ENCODE peak calls at places on chromosomes 4 and X, in four cellular contexts. A is IMR-90, E is GM12878, D is K562. I is an unnamed sample.

GRCh38 chrX:39262641-39263040 is 461.4 kb downstream of the MID1IP1 start:
- DNase-seq in A (no peak), E (no peak), D (no peak), I (no peak)

GRCh38 chr4:127788517-127788916 is 6.4 kb downstream of the HSPA4L start:
- DNase-seq in A (no peak), E (no peak), D (no peak), I (peak)

GRCh38 chrX:46788902-46789301 is 30.0 kb upstream of the SLC9A7 start:
- DNase-seq in A (peak), E (no peak), D (no peak), I (no peak)

GRCh38 chrX:2732649-2733048 is 19.2 kb upstream of the XG start:
- DNase-seq in A (no peak), E (no peak), D (no peak), I (no peak)

GRCh38 chr4:61541474-61541873 is 341.3 kb downstream of the ADGRL3 start:
- DNase-seq in A (no peak), E (no peak), D (no peak), I (no peak)

GRCh38 chrX:29555465-29556091 is 659.8 kb upstream of the MAGEB2 start:
- DNase-seq in A (no peak), E (peak), D (no peak), I (no peak)

GRCh38 chr4:181802207-181802606 is 441.0 kb upstream of the TENM3 start:
- DNase-seq in A (no peak), E (no peak), D (no peak), I (no peak)

GRCh38 chrX:115344885-115345653 is 55.6 kb downstream of the LUZP4 start:
- DNase-seq in A (peak), E (no peak), D (no peak), I (peak)

GRCh38 chrX:9923357-9923756 is 43.8 kb upstream of the CLDN34 start:
- DNase-seq in A (no peak), E (no peak), D (no peak), I (no peak)

GRCh38 chrX:22666441-22666840 is 333.3 kb upstream of the DDX53 start:
- DNase-seq in A (peak), E (no peak), D (peak), I (peak)

GRCh38 chr4:7402526-7402925 is 32.2 kb downstream of the PSAPL1 start:
- DNase-seq in A (no peak), E (no peak), D (no peak), I (no peak)

GRCh38 chr4:53913098-53913497 is 151.3 kb downstream of the CHIC2 start:
- DNase-seq in A (no peak), E (no peak), D (no peak), I (no peak)

GRCh38 chr4:53916431-53916889 is 147.9 kb downstream of the CHIC2 start:
- DNase-seq in A (peak), E (no peak), D (no peak), I (no peak)

GRCh38 chr4:53917719-53918118 is 146.7 kb downstream of the CHIC2 start:
- DNase-seq in A (peak), E (no peak), D (no peak), I (no peak)

GRCh38 chr4:53913771-53914170 is 150.6 kb downstream of the CHIC2 start:
- DNase-seq in A (no peak), E (no peak), D (no peak), I (no peak)

GRCh38 chr4:53914313-53915016 is 149.9 kb downstream of the CHIC2 start:
- DNase-seq in A (peak), E (no peak), D (no peak), I (no peak)
- H3K9ac ChIP-seq in A (no peak), E (no peak), D (no peak), I (peak)

GRCh38 chr4:55458164-55458563 is 62.4 kb downstream of the TMEM165 start:
- DNase-seq in A (peak), E (no peak), D (no peak), I (no peak)
- TF ChIP-seq RCOR1 in A (no peak), E (no peak), D (no peak), I (no peak)

GRCh38 chr4:107017681-107018321 is 18.3 kb downstream of the DKK2 start:
- DNase-seq in A (no peak), E (no peak), D (no peak), I (no peak)

DNA sequence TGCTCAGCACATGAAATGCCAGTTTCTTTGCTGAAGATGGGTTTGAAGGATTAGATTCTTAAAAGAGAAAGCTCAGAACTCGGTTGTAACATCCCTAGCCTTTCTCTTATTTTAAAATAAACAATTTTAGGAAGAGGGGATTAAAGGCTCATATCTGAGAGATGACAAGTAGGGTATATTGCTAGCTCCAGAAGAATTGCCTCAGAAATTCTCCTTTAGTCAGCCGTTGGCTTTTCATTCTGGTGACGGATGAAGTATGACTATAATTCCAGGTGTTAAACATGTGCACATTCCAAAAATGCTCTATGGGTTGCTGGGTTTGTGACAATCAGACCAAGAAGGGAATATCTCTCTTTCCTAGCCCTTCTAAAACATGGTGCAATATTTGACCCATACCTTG is 17.8 kb downstream of the DKK2 start:
- DNase-seq in A (no peak), E (no peak), D (no peak), I (no peak)
- H3K9ac ChIP-seq in A (no peak), E (no peak), D (no peak), I (no peak)

GRCh38 chrX:56800307-56800706 is 71.3 kb downstream of the NBDY start:
- DNase-seq in A (no peak), E (no peak), D (no peak), I (no peak)

GRCh38 chrX:56796641-56797395 is 67.8 kb downstream of the NBDY start:
- DNase-seq in A (no peak), E (no peak), D (no peak), I (peak)

GRCh38 chrX:56800801-56801200 is 71.8 kb downstream of the NBDY start:
- DNase-seq in A (no peak), E (no peak), D (no peak), I (peak)

GRCh38 chrX:56797966-56798711 is 69.1 kb downstream of the NBDY start:
- DNase-seq in A (no peak), E (no peak), D (no peak), I (peak)

DNA sequence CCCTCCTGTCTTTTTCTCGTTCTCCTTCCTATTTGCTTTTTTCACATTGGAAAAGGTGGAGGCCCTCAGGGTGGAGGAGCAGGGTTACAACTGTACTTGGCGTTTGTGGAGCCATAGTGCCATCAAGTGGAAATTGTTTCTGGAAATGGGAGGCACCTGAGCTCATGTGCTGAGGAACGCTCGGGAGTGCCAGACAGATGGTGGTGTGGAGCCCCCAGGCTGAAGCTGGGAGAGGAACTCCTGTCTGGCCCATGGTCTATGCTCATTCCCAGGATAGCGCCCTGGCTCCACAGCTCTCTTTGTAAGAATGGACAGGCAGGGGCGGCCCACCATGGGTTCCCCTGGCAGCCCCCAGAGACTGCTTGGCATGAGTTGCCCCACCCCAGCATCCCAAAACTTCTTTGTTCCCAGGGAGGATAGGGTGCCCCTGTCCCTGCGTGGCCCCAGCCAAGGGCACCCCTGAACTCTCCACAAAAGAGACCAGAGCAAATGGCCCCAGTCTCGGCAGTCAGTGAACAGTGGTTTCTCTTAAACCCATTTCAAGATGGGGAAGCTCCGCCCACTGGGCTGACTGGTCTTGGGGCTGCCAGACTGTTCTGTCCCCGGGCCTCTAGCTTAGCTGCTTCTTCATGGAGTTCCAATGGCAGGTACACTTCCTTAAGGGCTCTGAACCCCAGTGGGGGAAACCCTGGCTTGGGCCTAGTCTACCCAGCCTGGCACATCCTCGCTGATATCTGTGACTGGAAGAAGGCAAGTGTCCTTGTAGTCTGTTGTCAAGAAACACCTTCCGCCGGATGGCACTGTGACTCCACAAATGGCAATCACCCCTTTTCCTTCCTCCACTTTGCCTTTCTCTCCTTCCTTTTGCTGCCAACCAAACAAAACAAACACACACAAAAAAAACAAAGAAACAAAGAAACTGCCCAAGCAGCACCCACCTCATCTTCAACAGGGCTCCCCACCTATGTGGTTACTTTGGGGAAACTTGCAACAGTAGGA is 70.1 kb downstream of the NBDY start:
- DNase-seq in A (no peak), E (no peak), D (no peak), I (peak)
- TF ChIP-seq RCOR1 in A (no peak), E (no peak), D (no peak), I (no peak)

GRCh38 chr4:5503295-5503694 is 205.1 kb downstream of the EVC2 start:
- DNase-seq in A (no peak), E (no peak), D (no peak), I (no peak)
- H3K9ac ChIP-seq in A (no peak), E (no peak), D (no peak), I (no peak)